ENCODE peak calls at places on chromosomes 7 and 10, in nine cellular contexts. M is stomach, V is mucosa of descending colon, F is uterus, C is heart left ventricle, K is cardiac muscle cell, U is astrocyte of the spinal cord, H is HFF-Myc, S is epithelial cell of esophagus. B is an unnamed sample.

GRCh38 chr7:151851160-151851751 is 25.7 kb downstream of the PRKAG2 start:
- DNase-seq in F (no peak), K (no peak), C (no peak), M (peak), H (no peak), S (peak), V (no peak), U (no peak), B (no peak)

GRCh38 chr10:32419615-32420014 is 26.3 kb upstream of the CCDC7 start:
- DNase-seq in M (no peak), H (no peak), U (no peak), C (no peak), F (no peak), S (no peak), K (no peak), V (no peak), B (no peak)

GRCh38 chr10:114386446-114386845 is 17.9 kb downstream of the AFAP1L2 start:
- DNase-seq in K (no peak), H (no peak), S (no peak), M (no peak), C (no peak), F (no peak), V (no peak), U (no peak), B (no peak)

GRCh38 chr10:132920101-132920925 is 22.1 kb downstream of the CFAP46 start:
- DNase-seq in F (no peak), K (no peak), C (peak), M (no peak), H (no peak), U (no peak), V (no peak), S (no peak), B (no peak)

GRCh38 chr10:132130286-132131265 is 56.2 kb upstream of the DPYSL4 start:
- DNase-seq in S (no peak), K (no peak), V (no peak), U (no peak), M (no peak), F (no peak), H (no peak), C (peak), B (no peak)

GRCh38 chr7:101532000-101532399 is 97.1 kb downstream of the MYL10 start:
- DNase-seq in K (no peak), C (no peak), U (no peak), H (no peak), V (no peak), F (no peak), S (no peak), M (no peak), B (no peak)

GRCh38 chr10:111113238-111113960 is 36.6 kb downstream of the ADRA2A start:
- DNase-seq in U (no peak), S (no peak), H (no peak), M (no peak), K (no peak), V (no peak), F (no peak), C (no peak), B (no peak)

GRCh38 chr10:127228195-127228785 is 31.9 kb upstream of the INSYN2A start:
- DNase-seq in U (peak), H (no peak), S (no peak), M (no peak), F (no peak), V (no peak), K (no peak), C (no peak), B (peak)

GRCh38 chr7:135713836-135714470 is 14.0 kb downstream of the SLC13A4 start:
- DNase-seq in H (no peak), V (no peak), M (no peak), C (no peak), K (no peak), U (no peak), F (no peak), S (peak), B (no peak)

GRCh38 chr7:123494193-123494796 is 40.1 kb downstream of the IQUB start:
- DNase-seq in M (no peak), F (peak), C (no peak), K (peak), V (peak), H (peak), U (peak), S (peak), B (peak)

GRCh38 chr10:102509387-102509786 is 5.6 kb downstream of the SUFU start:
- DNase-seq in S (peak), V (no peak), H (no peak), F (no peak), U (peak), M (no peak), C (no peak), K (no peak), B (no peak)

GRCh38 chr10:72260588-72261322 is 13.0 kb upstream of the DDIT4 start:
- DNase-seq in C (peak), K (peak), F (peak), M (peak), U (peak), S (peak), H (no peak), V (peak), B (peak)

GRCh38 chr10:124152781-124153600 is 59.6 kb upstream of the CHST15 start:
- DNase-seq in S (peak), F (peak), V (peak), C (peak), K (no peak), H (peak), M (peak), U (peak), B (no peak)

GRCh38 chr7:74269757-74270277 is 15.6 kb upstream of the RFC2 start:
- DNase-seq in S (peak), U (peak), M (peak), V (peak), C (peak), F (peak), K (peak), H (no peak), B (no peak)

GRCh38 chr10:133013478-133013877 is 71.1 kb upstream of the CFAP46 start:
- DNase-seq in U (no peak), V (peak), K (no peak), S (no peak), H (no peak), F (no peak), M (peak), C (peak), B (no peak)

GRCh38 chr10:69318997-69319727 is 40.9 kb downstream of the HK1 start:
- DNase-seq in C (peak), S (peak), U (peak), M (peak), H (no peak), V (peak), K (peak), F (peak), B (peak)

GRCh38 chr10:4770766-4771553 is 55.0 kb upstream of the AKR1E2 start:
- DNase-seq in M (no peak), V (no peak), F (no peak), S (peak), K (peak), H (peak), C (no peak), U (peak), B (peak)

GRCh38 chr10:3844626-3845025 is 59.6 kb upstream of the KLF6 start:
- DNase-seq in U (no peak), V (no peak), F (no peak), K (no peak), S (no peak), C (no peak), M (no peak), H (no peak), B (no peak)

GRCh38 chr10:80924063-80924952 is 386.6 kb downstream of the SH2D4B start:
- DNase-seq in H (no peak), C (no peak), M (peak), F (peak), V (peak), K (peak), S (peak), U (peak), B (no peak)

GRCh38 chr7:63114371-63114985 is 884.2 kb upstream of the ZNF722 start:
- DNase-seq in C (peak), S (no peak), V (no peak), K (no peak), H (no peak), M (no peak), F (no peak), U (no peak), B (no peak)

GRCh38 chr10:21764790-21765189 is 230.8 kb downstream of the MLLT10 start:
- DNase-seq in S (no peak), U (no peak), K (no peak), M (no peak), H (no peak), F (no peak), C (no peak), V (no peak), B (no peak)

GRCh38 chr7:122438001-122438400 is 133.5 kb upstream of the FEZF1 start:
- DNase-seq in S (no peak), F (no peak), K (no peak), C (no peak), V (no peak), U (no peak), H (no peak), M (no peak), B (no peak)

GRCh38 chr10:3213174-3213573 is 40.6 kb upstream of the PITRM1 start:
- DNase-seq in V (no peak), M (no peak), F (peak), K (no peak), S (no peak), H (no peak), C (no peak), U (peak), B (no peak)

GRCh38 chr7:116337800-116338199 is 127.5 kb downstream of the TES start:
- DNase-seq in S (no peak), U (no peak), V (no peak), H (no peak), K (no peak), C (no peak), F (no peak), M (no peak), B (no peak)

GRCh38 chr10:125962200-125962599 is 65.8 kb downstream of the FANK1 start:
- DNase-seq in V (no peak), M (no peak), K (no peak), C (no peak), S (no peak), H (no peak), F (no peak), U (no peak), B (no peak)

GRCh38 chr7:112202819-112203218 is 3.4 kb downstream of the DOCK4 start:
- DNase-seq in F (peak), S (peak), K (no peak), U (no peak), H (no peak), C (no peak), V (peak), M (peak), B (no peak)

GRCh38 chr7:67662804-67663203 is 666.2 kb downstream of the TYW1 start:
- DNase-seq in M (no peak), K (no peak), V (no peak), U (no peak), H (no peak), S (no peak), F (no peak), C (no peak), B (no peak)

GRCh38 chr10:97685395-97685958 is 1.6 kb downstream of the AVPI1 start:
- DNase-seq in K (peak), H (no peak), S (peak), V (peak), M (peak), U (peak), C (no peak), F (no peak), B (no peak)

GRCh38 chr7:93301736-93302135 is 69.6 kb downstream of the VPS50 start:
- DNase-seq in S (no peak), H (no peak), C (no peak), V (no peak), M (no peak), K (no peak), F (no peak), U (no peak), B (no peak)

GRCh38 chr7:147296986-147297385 is 1180.4 kb downstream of the CNTNAP2 start:
- DNase-seq in V (no peak), C (no peak), H (no peak), S (no peak), K (no peak), F (no peak), U (no peak), M (no peak), B (peak)

GRCh38 chr7:26278769-26279168 is 12.9 kb upstream of the SNX10 start:
- DNase-seq in U (no peak), H (no peak), C (no peak), M (no peak), V (no peak), S (peak), F (no peak), K (no peak), B (no peak)

GRCh38 chr10:29455095-29455494 is 166.2 kb downstream of the LYZL1 start:
- DNase-seq in M (no peak), S (no peak), C (no peak), U (no peak), V (no peak), H (no peak), F (no peak), K (no peak), B (no peak)

GRCh38 chr10:98980353-98980752 is 255.3 kb downstream of the HPSE2 start:
- DNase-seq in M (no peak), V (no peak), K (no peak), S (no peak), U (no peak), C (no peak), H (no peak), F (no peak), B (no peak)

GRCh38 chr7:130349911-130350782 is 5.5 kb downstream of the CPA5 start:
- DNase-seq in F (no peak), H (no peak), C (no peak), K (no peak), S (peak), V (no peak), U (no peak), M (no peak), B (no peak)

GRCh38 chr7:130350945-130351663 is 6.5 kb downstream of the CPA5 start:
- DNase-seq in V (no peak), H (no peak), C (no peak), U (no peak), K (peak), S (no peak), M (no peak), F (no peak), B (no peak)

GRCh38 chr7:130351664-130352015 is 7.0 kb downstream of the CPA5 start:
- DNase-seq in C (no peak), H (no peak), S (no peak), K (no peak), V (no peak), F (no peak), M (no peak), U (no peak), B (no peak)

GRCh38 chr7:130353196-130353595 is 8.6 kb downstream of the CPA5 start:
- DNase-seq in V (no peak), M (no peak), H (no peak), K (no peak), F (no peak), C (no peak), U (no peak), S (no peak), B (no peak)

DNA sequence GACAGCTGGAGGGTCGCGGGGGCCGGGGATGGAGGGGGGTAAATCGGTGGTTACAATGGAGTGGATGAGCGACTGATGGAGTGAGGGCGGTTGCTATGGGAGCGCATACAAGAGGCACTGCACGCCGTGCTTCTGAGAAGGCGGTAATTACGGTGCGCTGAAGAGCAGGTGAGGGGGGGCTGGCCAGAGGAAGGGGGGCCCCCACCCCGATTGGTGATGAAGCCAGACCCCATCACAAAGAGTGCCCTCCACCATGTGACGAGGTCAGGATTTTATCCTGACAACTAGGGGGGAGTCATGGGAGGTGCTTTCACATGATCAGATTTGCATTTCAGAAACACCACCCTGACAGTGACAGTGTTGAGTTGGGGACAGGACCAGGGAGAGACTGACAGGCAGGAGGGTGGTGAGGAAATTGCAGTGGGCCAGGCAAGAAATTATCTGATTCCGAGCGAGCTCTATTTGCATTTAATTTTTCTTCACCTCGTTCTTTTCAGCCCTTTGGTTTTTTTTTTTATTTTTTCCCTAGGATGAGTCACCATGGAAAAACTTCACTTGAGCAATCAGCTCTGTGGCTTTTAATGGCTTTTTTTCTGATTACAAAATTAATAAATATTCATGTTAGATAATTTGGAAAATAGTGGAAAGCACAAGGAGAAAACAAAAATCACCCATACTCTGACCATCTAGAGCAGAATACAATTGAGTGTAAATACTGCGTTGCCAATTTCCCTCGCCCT is 7.9 kb downstream of the CPA5 start:
- DNase-seq in V (no peak), K (no peak), U (peak), M (no peak), S (peak), H (no peak), C (no peak), F (peak), B (no peak)
- H3K4me3 ChIP-seq in V (no peak), K (no peak), U (peak), M (no peak), S (peak), H (no peak), C (no peak), F (no peak), B (peak)

DNA sequence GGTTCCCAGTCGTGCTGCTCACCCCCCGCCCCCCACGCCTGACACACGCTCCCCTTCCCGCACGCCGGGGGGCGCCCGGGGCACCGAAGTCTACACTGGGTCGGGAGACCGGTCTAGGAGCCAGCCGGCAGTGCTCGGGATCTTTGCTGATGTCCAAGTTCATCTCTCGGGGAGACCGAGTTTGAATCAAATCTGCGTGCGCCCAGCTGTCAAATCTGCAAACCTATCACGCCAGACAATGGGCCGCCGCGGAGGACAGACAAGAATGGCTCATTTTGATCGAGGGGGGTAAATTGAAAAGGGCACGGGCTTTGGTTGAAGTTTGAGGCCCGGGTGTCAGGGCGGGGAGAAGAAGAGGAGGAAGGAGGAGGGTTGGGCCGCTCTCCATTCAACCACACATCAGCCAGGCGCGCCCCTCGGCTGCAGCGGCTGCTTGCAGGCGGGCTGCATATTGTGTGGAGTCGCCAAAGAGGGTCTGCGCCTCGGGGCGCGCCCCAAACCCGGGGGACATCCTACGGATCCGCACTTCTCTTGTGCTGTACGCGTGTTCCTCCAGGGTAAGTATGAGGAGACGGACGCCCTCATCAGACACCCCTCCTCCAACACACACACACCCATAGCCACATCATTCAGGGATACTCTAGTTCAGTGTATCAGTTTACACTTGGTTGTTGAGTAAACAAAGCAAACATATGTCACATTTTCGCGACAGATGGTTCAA is 1.3 kb upstream of the GFRA1 start:
- DNase-seq in S (no peak), F (no peak), U (peak), K (peak), C (no peak), V (no peak), M (no peak), H (peak), B (no peak)
- TF ChIP-seq CTCF in S (no peak), F (no peak), U (no peak), K (no peak), C (no peak), V (no peak), M (no peak), H (no peak), B (peak)

GRCh38 chr10:26090032-26090431 is 126.5 kb upstream of the GAD2 start:
- DNase-seq in U (no peak), F (no peak), H (no peak), S (no peak), M (no peak), K (no peak), V (no peak), C (no peak), B (no peak)

GRCh38 chr10:26081459-26081858 is 135.1 kb upstream of the GAD2 start:
- DNase-seq in H (no peak), C (no peak), S (no peak), M (no peak), F (no peak), V (peak), U (no peak), K (no peak), B (no peak)

GRCh38 chr10:26087666-26088065 is 128.9 kb upstream of the GAD2 start:
- DNase-seq in K (no peak), C (no peak), F (no peak), V (no peak), H (no peak), U (no peak), M (no peak), S (no peak), B (no peak)

GRCh38 chr10:26090762-26091161 is 125.8 kb upstream of the GAD2 start:
- DNase-seq in H (no peak), M (no peak), U (no peak), V (no peak), C (no peak), S (no peak), K (no peak), F (no peak), B (no peak)

GRCh38 chr10:26085549-26085948 is 131.0 kb upstream of the GAD2 start:
- DNase-seq in F (no peak), M (no peak), V (no peak), C (no peak), S (no peak), K (no peak), U (no peak), H (no peak), B (no peak)
- H3K4me3 ChIP-seq in F (no peak), M (no peak), V (no peak), C (no peak), S (no peak), K (no peak), U (no peak), H (no peak), B (no peak)

GRCh38 chr10:49512121-49512809 is 26.7 kb downstream of the ERCC6 start:
- DNase-seq in M (no peak), S (peak), H (no peak), U (peak), F (no peak), V (no peak), C (no peak), K (peak), B (no peak)
- TF ChIP-seq CTCF in M (no peak), S (peak), H (peak), U (peak), F (no peak), V (peak), C (peak), K (peak), B (peak)

GRCh38 chr10:104835422-104835821 is 194.3 kb downstream of the SORCS3 start:
- DNase-seq in K (no peak), C (no peak), F (no peak), U (no peak), H (no peak), V (no peak), S (no peak), M (no peak), B (no peak)

GRCh38 chr10:104834580-104834979 is 193.5 kb downstream of the SORCS3 start:
- DNase-seq in M (no peak), S (no peak), H (no peak), U (no peak), C (no peak), F (no peak), K (no peak), V (no peak), B (no peak)

GRCh38 chr10:104831272-104831671 is 190.2 kb downstream of the SORCS3 start:
- DNase-seq in C (no peak), K (no peak), V (no peak), S (no peak), H (no peak), M (no peak), U (no peak), F (no peak), B (no peak)
- H3K4me3 ChIP-seq in C (no peak), K (no peak), V (no peak), S (no peak), H (no peak), M (no peak), U (no peak), F (no peak), B (no peak)